ENCODE peak calls at places on chromosome 5, in ten cellular contexts. V, F, R, W, M, Z, Y, D, P and X are unnamed samples. For H3K36me3, the result is how much of the 10 kb centered on the place peaks cover.

GRCh38 chr5:15687401-15687800 is 187.4 kb downstream of the FBXL7 start:
- DNase-seq in V (no peak), F (no peak), R (no peak), W (no peak), M (no peak), Z (no peak), Y (no peak), D (no peak), P (no peak), X (no peak)

GRCh38 chr5:167511-167910 is 23.8 kb upstream of the LRRC14B start:
- DNase-seq in V (no peak), F (no peak), R (no peak), W (no peak), M (no peak), Z (peak), Y (no peak), D (no peak), P (peak), X (peak)

GRCh38 chr5:73902327-73903051 is 276.5 kb downstream of the ARHGEF28 start:
- DNase-seq in V (no peak), F (no peak), R (peak), W (peak), M (peak), Z (no peak), Y (peak), D (peak), P (no peak), X (no peak)

GRCh38 chr5:131163315-131164119 is 1.5 kb downstream of the HINT1 start:
- DNase-seq in V (no peak), F (no peak), R (peak), W (no peak), M (peak), Z (no peak), Y (no peak), D (no peak), P (no peak), X (no peak)

GRCh38 chr5:157761690-157762611 is 18.4 kb downstream of the LSM11 start:
- DNase-seq in V (peak), F (no peak), R (peak), W (no peak), M (peak), Z (no peak), Y (peak), D (peak), P (no peak), X (no peak)

GRCh38 chr5:172342907-172343306 is 59.3 kb upstream of the UBTD2 start:
- DNase-seq in V (no peak), F (no peak), R (no peak), W (no peak), M (no peak), Z (no peak), Y (no peak), D (no peak), P (no peak), X (no peak)

GRCh38 chr5:9015250-9015936 is 530.5 kb downstream of the SEMA5A start:
- DNase-seq in V (no peak), F (no peak), R (no peak), W (no peak), M (peak), Z (no peak), Y (no peak), D (no peak), P (no peak), X (no peak)

GRCh38 chr5:120251898-120252297 is 212.2 kb upstream of the PRR16 start:
- DNase-seq in V (no peak), F (no peak), R (no peak), W (no peak), M (no peak), Z (no peak), Y (no peak), D (no peak), P (no peak), X (no peak)

GRCh38 chr5:177445052-177446016 is 1.3 kb upstream of the PRR7 start:
- DNase-seq in V (no peak), F (no peak), R (peak), W (no peak), M (no peak), Z (no peak), Y (no peak), D (no peak), P (no peak), X (no peak)

GRCh38 chr5:103532116-103532734 is 30.4 kb downstream of the NUDT12 start:
- DNase-seq in V (no peak), F (no peak), R (no peak), W (no peak), M (no peak), Z (no peak), Y (no peak), D (no peak), P (no peak), X (no peak)

GRCh38 chr5:178291969-178292825 is 59.6 kb upstream of the PHYKPL start:
- DNase-seq in V (no peak), F (peak), R (no peak), W (no peak), M (no peak), Z (peak), Y (no peak), D (no peak), P (no peak), X (peak)

GRCh38 chr5:82901281-82901888 is 175.8 kb downstream of the TMEM167A start:
- DNase-seq in V (no peak), F (no peak), R (no peak), W (no peak), M (no peak), Z (no peak), Y (no peak), D (no peak), P (no peak), X (no peak)

GRCh38 chr5:171365351-171365750 is 22.3 kb upstream of the NPM1 start:
- DNase-seq in V (no peak), F (no peak), R (peak), W (no peak), M (peak), Z (no peak), Y (no peak), D (peak), P (no peak), X (peak)

GRCh38 chr5:153445875-153446567 is 44.4 kb upstream of the GRIA1 start:
- DNase-seq in V (peak), F (peak), R (no peak), W (no peak), M (peak), Z (no peak), Y (no peak), D (peak), P (peak), X (peak)

GRCh38 chr5:38607396-38607795 is 51.0 kb upstream of the LIFR start:
- DNase-seq in V (peak), F (no peak), R (no peak), W (no peak), M (peak), Z (no peak), Y (no peak), D (no peak), P (no peak), X (no peak)

GRCh38 chr5:126122942-126123341 is 300.3 kb upstream of the GRAMD2B start:
- DNase-seq in V (no peak), F (no peak), R (no peak), W (no peak), M (peak), Z (no peak), Y (no peak), D (peak), P (no peak), X (no peak)

DNA sequence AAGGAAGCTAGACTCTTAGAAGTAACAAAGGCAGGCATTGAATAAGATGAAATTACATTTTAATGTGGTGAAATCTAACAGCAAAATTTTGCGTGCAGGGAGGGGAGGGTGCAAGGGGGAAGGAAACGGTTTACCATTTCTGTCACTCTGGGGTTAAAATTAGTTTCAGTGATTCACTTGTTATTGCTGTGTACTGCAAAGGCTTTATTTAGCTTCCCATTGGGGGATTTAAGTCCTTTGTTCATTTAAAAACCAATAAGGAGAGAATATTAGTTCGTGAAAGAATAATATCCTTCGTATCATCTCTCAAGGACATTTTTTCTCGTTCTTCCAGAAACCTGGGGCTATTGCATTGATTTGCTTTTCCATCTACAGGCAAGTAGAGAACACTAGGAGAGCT is 667.8 kb upstream of the RGMB start:
- DNase-seq in V (no peak), F (no peak), R (no peak), W (no peak), M (no peak), Z (no peak), Y (no peak), D (no peak), P (no peak), X (no peak)
- H3K27ac ChIP-seq in V (no peak), F (no peak), R (no peak), W (no peak), M (peak), Z (no peak), Y (no peak), D (no peak), P (no peak), X (no peak)

DNA sequence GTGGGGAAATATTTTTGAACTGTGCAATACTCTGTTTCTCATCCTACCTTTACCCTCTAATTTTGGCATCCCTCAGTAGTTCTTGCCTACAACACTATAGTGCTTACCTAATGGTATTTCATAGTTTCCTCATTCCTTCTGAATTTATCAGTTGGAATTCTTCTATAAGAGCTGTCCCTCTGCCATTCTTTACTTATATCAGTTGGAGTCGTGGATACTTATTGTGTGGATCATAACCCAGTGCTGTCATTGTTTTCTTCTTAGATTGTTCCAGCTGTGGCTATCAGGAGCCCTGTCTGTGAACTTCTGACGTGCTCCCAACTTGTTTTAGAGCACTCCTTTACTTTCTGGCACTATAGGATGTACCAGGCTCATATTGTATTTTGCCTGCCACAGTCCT is 146.1 kb upstream of the OTULINL start:
- DNase-seq in V (no peak), F (no peak), R (no peak), W (no peak), M (no peak), Z (no peak), Y (no peak), D (no peak), P (no peak), X (no peak)
- H3K36me3 ChIP-seq in V (under half), F (under half), R (under half), W (under half), M (under half), Z (under half), Y (under half), D (under half), P (under half), X (under half)

GRCh38 chr5:78964889-78965288 is 20.2 kb downstream of the ARSB start:
- DNase-seq in V (no peak), F (no peak), R (peak), W (no peak), M (peak), Z (no peak), Y (peak), D (peak), P (no peak), X (no peak)
- TF ChIP-seq CTCF in V (peak), F (peak), R (peak), W (peak), M (peak), Z (peak), Y (peak), D (peak), P (no peak), X (peak)

GRCh38 chr5:147445951-147446350 is 63.9 kb downstream of the DPYSL3 start:
- DNase-seq in V (no peak), F (no peak), R (no peak), W (no peak), M (no peak), Z (no peak), Y (no peak), D (no peak), P (no peak), X (no peak)
- H3K27ac ChIP-seq in V (no peak), F (peak), R (no peak), W (no peak), M (no peak), Z (peak), Y (no peak), D (peak), P (peak), X (peak)

GRCh38 chr5:66004216-66004615 is 77.8 kb downstream of the ERBIN start:
- DNase-seq in V (no peak), F (no peak), R (no peak), W (no peak), M (no peak), Z (no peak), Y (no peak), D (no peak), P (no peak), X (no peak)
- H3K36me3 ChIP-seq in V (under half), F (under half), R (half or more), W (under half), M (under half), Z (under half), Y (under half), D (under half), P (under half), X (under half)

GRCh38 chr5:98839469-98840383 is 66.3 kb downstream of the RGMB start:
- DNase-seq in V (no peak), F (no peak), R (peak), W (no peak), M (peak), Z (no peak), Y (no peak), D (peak), P (no peak), X (no peak)
- TF ChIP-seq CTCF in V (no peak), F (no peak), R (peak), W (no peak), M (peak), Z (peak), Y (no peak), D (peak), P (no peak), X (peak)

GRCh38 chr5:27087820-27088219 is 49.4 kb upstream of the CDH9 start:
- DNase-seq in V (no peak), F (no peak), R (no peak), W (no peak), M (no peak), Z (no peak), Y (no peak), D (no peak), P (no peak), X (no peak)

GRCh38 chr5:27080147-27080546 is 41.8 kb upstream of the CDH9 start:
- DNase-seq in V (no peak), F (no peak), R (no peak), W (no peak), M (no peak), Z (no peak), Y (no peak), D (no peak), P (no peak), X (no peak)

GRCh38 chr5:27083763-27084420 is 45.5 kb upstream of the CDH9 start:
- DNase-seq in V (no peak), F (no peak), R (no peak), W (no peak), M (no peak), Z (no peak), Y (no peak), D (peak), P (no peak), X (no peak)
- H3K27ac ChIP-seq in V (no peak), F (no peak), R (no peak), W (no peak), M (no peak), Z (no peak), Y (no peak), D (peak), P (no peak), X (no peak)

DNA sequence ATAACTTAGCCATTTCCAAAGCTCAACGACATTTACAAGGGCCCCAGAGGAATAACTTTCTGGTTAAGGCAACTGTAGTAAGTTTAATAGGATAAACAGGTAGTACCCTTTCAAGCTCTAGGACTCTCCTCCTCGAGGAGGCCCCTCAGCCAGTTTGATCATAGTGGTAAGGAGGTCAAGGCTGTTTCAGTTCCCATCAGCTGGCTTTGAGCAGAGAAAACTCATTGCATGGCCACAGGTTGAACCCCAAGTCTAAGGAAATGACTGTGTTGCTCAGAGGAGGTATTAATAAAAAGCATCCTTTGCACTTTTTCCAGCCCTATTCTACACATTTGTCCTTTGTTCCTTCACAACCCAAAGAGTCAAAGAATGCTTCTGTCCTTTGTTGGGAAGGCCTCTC is 53.9 kb downstream of the PRRC1 start:
- DNase-seq in V (no peak), F (no peak), R (no peak), W (no peak), M (no peak), Z (no peak), Y (no peak), D (no peak), P (no peak), X (no peak)
- H3K36me3 ChIP-seq in V (under half), F (under half), R (under half), W (under half), M (under half), Z (under half), Y (under half), D (under half), P (under half), X (under half)

DNA sequence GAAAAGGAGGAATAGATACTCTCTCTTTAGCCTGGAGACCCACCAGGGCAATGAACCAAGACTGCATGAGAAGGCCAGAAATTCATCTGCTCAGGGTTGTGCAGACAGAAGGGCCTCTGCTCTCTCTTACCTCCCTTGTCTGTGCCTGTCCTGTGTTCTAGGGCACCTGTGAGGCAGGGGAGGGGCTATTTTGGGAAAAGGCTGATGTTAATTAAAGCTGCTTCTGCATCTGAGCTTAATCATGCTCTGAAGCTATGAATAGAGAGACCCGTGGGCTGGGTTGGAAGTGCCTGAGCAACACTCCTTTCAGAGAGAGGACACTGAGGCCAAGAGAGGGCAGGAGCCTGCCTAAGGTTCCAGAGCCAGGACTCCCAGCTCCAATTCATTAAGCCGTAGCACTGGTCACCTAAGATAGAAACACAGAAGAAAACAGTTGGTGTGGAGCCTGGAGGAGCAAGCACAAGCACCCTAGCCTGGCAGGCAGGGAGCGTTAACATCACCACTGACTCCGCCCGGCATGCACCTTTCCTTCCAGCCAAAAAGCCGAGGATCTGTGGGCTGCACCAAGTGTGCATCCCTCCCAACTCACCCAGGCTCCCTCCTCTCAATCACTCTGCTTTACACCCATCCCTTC is 31.4 kb upstream of the STING1 start:
- DNase-seq in V (no peak), F (no peak), R (peak), W (no peak), M (no peak), Z (no peak), Y (no peak), D (no peak), P (no peak), X (no peak)
- TF ChIP-seq CTCF in V (no peak), F (no peak), R (no peak), W (no peak), M (no peak), Z (no peak), Y (no peak), D (no peak), P (no peak), X (no peak)